ENCODE peak calls at places on chromosomes 2 and 18, in ten cellular contexts. T is GM12878; N is CD8-positive, alpha-beta T cell; B is esophagus squamous epithelium; G is lung; I is IMR-90; O is SK-N-SH; V is testis; Q is right lobe of liver; C is spleen. F is an unnamed sample.

GRCh38 chr2:159396796-159397195 is 110.3 kb upstream of the WDSUB1 start:
- DNase-seq in T (no peak), N (no peak), B (no peak), G (no peak), I (peak; percentile 2), O (peak; percentile 13), V (no peak), Q (no peak), C (no peak), F (no peak)

GRCh38 chr18:1774261-1774660 is 797.0 kb downstream of the METTL4 start:
- DNase-seq in T (no peak), N (no peak), B (no peak), G (no peak), I (no peak), O (no peak), V (no peak), Q (no peak), C (no peak), F (no peak)

GRCh38 chr2:188456114-188456909 is 164.6 kb downstream of the GULP1 start:
- DNase-seq in T (no peak), N (no peak), B (no peak), G (no peak), I (no peak), O (no peak), V (no peak), Q (peak; percentile 26), C (no peak), F (no peak)

GRCh38 chr2:190465060-190465459 is 56.9 kb downstream of the MFSD6 start:
- DNase-seq in T (no peak), N (no peak), B (no peak), G (no peak), I (no peak), O (no peak), V (no peak), Q (no peak), C (no peak), F (no peak)

GRCh38 chr2:71773218-71773617 is 319.9 kb downstream of the DYSF start:
- DNase-seq in T (no peak), N (no peak), B (no peak), G (no peak), I (no peak), O (no peak), V (no peak), Q (no peak), C (no peak), F (no peak)

GRCh38 chr2:145845207-145845894 is 1325.4 kb upstream of the ZEB2 start:
- DNase-seq in T (no peak), N (no peak), B (no peak), G (no peak), I (peak; percentile 4), O (no peak), V (no peak), Q (no peak), C (no peak), F (no peak)

GRCh38 chr2:51996569-51996917 is 964.6 kb upstream of the NRXN1 start:
- DNase-seq in T (no peak), N (no peak), B (no peak), G (no peak), I (peak; percentile 12), O (no peak), V (no peak), Q (no peak), C (no peak), F (no peak)

GRCh38 chr2:15816226-15816625 is 124.1 kb upstream of the MYCN start:
- DNase-seq in T (no peak), N (no peak), B (no peak), G (no peak), I (no peak), O (no peak), V (no peak), Q (no peak), C (no peak), F (no peak)

GRCh38 chr2:205865794-205866490 is 183.6 kb downstream of the NRP2 start:
- DNase-seq in T (no peak), N (no peak), B (no peak), G (no peak), I (no peak), O (peak; percentile 47), V (no peak), Q (no peak), C (no peak), F (no peak)

GRCh38 chr2:209563453-209563852 is 139.6 kb downstream of the MAP2 start:
- DNase-seq in T (no peak), N (no peak), B (no peak), G (no peak), I (no peak), O (no peak), V (no peak), Q (no peak), C (no peak), F (no peak)

GRCh38 chr2:200862532-200863000 is 1.9 kb downstream of the CLK1 start:
- DNase-seq in T (peak; percentile 40), N (peak; percentile 35), B (no peak), G (no peak), I (peak; percentile 88), O (peak; percentile 33), V (peak; percentile 81), Q (no peak), C (no peak), F (no peak)

GRCh38 chr2:54090521-54091117 is 24.8 kb upstream of the ACYP2 start:
- DNase-seq in T (no peak), N (no peak), B (no peak), G (no peak), I (no peak), O (no peak), V (no peak), Q (no peak), C (no peak), F (no peak)
- H3K27ac ChIP-seq in T (no peak overlapping the region), N (no peak overlapping the region), B (no peak overlapping the region), G (no peak overlapping the region), I (no peak overlapping the region), O (no peak overlapping the region), V (no peak overlapping the region), Q (no peak overlapping the region), C (no peak overlapping the region), F (no peak overlapping the region)

DNA sequence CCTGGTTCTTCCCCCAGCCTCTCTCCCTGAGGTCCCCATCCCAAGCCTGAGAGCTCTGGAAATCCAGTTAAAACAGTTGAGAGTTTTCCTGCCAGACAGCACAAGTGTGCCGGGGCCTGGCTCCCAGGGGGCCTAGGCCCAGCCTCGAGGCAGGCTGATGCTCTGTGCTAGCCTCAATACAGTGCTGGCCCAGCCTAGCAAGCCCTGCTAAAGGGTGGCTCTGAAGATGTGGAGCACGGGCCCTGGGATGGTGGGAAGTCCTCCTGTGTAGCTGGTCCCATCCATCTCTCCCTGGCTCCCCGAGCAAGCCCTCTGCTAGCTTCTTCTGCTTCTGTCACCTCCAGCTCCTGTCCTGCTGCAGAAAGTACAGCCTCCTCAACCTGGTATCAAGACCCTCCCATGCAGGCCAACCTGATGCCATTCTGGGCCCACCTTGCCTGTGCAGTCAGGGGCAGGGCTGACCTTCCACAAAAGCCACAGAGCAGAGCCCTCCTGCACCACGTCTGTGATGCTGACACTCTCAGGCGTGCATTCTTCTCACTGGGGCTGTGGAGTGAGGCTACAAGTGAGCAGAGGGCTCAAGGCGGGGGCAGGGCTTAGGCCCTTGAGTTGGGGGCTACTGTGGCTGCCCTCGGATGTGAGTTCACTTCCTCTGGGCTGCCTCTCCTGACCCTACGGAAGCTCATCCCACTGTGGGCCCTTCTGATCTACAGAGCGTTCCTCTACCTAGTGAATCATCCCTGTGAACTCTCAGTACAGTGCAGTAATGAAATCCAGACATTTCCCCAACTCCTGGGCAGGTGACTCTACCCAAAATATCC is 60.1 kb upstream of the LAPTM4A start:
- DNase-seq in T (no peak), N (no peak), B (no peak), G (no peak), I (no peak), O (no peak), V (no peak), Q (peak; percentile 31), C (no peak), F (no peak)
- H3K4me1 ChIP-seq in T (no peaks in the 10 kb centered on the region), N (no peaks in the 10 kb centered on the region), B (peaks cover 35% of the 10 kb centered on the region), G (no peaks in the 10 kb centered on the region), I (peaks cover 4% of the 10 kb centered on the region), O (no peaks in the 10 kb centered on the region), V (no peaks in the 10 kb centered on the region), Q (no peaks in the 10 kb centered on the region), C (peaks cover 11% of the 10 kb centered on the region), F (no peaks in the 10 kb centered on the region)

GRCh38 chr18:75320506-75320905 is 107.0 kb downstream of the SMIM21 start:
- DNase-seq in T (no peak), N (no peak), B (no peak), G (peak; percentile 10), I (no peak), O (no peak), V (no peak), Q (no peak), C (no peak), F (no peak)

GRCh38 chr18:75321431-75321830 is 106.1 kb downstream of the SMIM21 start:
- DNase-seq in T (no peak), N (no peak), B (no peak), G (no peak), I (no peak), O (no peak), V (no peak), Q (no peak), C (no peak), F (no peak)

GRCh38 chr18:75317723-75318122 is 107.1 kb downstream of the TSHZ1 start:
- DNase-seq in T (peak; percentile 1), N (no peak), B (no peak), G (no peak), I (no peak), O (no peak), V (no peak), Q (no peak), C (no peak), F (no peak)

GRCh38 chr18:75322206-75322605 is 105.3 kb downstream of the SMIM21 start:
- DNase-seq in T (no peak), N (no peak), B (no peak), G (no peak), I (no peak), O (no peak), V (no peak), Q (no peak), C (no peak), F (no peak)

GRCh38 chr18:75319905-75320304 is 107.6 kb downstream of the SMIM21 start:
- DNase-seq in T (no peak), N (no peak), B (no peak), G (no peak), I (no peak), O (no peak), V (no peak), Q (no peak), C (no peak), F (no peak)
- TF ChIP-seq CTCF in T (no peak), N (no peak), B (no peak), G (no peak), I (no peak), O (no peak), V (no peak), Q (no peak), C (no peak), F (no peak)

DNA sequence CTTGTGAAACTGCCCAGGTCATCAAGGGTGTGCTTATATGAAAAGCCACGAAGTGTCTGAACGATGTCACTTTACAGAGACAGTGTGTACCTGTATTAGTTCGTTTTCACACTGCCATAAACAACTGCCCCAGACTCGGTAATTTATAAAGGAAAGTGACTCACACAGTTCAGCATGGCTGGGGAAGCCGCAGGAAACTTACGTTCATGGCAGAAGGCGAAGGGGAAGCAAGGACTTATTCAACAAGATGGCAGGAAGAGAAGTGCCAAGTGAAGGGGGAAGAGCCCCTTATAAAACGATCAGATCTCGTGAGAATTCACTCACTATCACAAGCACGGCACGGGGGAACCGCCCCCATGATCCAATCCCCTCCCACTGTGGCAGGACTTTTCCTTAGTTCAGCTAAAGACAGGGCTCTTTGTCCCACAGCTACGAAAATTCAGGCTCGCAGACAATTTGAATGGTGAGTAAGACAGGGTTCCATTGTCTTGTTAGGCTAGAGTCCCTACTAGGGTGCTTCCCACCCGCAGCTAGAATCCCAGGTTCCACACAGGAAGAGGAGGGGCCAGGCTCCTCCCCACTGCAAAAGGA is 20.1 kb downstream of the TMEM177 start:
- DNase-seq in T (no peak), N (no peak), B (no peak), G (no peak), I (no peak), O (no peak), V (no peak), Q (no peak), C (no peak), F (no peak)
- H3K27ac ChIP-seq in T (no peak overlapping the region), N (no peak overlapping the region), B (no peak overlapping the region), G (no peak overlapping the region), I (no peak overlapping the region), O (no peak overlapping the region), V (no peak overlapping the region), Q (no peak overlapping the region), C (no peak overlapping the region), F (no peak overlapping the region)